ENCODE peak calls at places on chromosome 5, in six cellular contexts. U is lower lobe of right lung, X is tibial artery, Y is kidney epithelial cell, T is PC-3, Q is suprapubic skin. L is an unnamed sample. For H3K27me3, the result is how much of the 10 kb centered on the place peaks cover.

GRCh38 chr5:113487779-113488644 is at the start of gene MCC:
- DNase-seq in U (peak), X (peak), Y (peak), T (peak), Q (peak), L (peak)

GRCh38 chr5:143575264-143575663 is 171.8 kb upstream of the NR3C1 start:
- DNase-seq in U (no peak), X (no peak), Y (no peak), T (no peak), Q (no peak), L (no peak)

GRCh38 chr5:18366234-18366633 is 732.0 kb downstream of the TAF11L14 start:
- DNase-seq in U (no peak), X (no peak), Y (no peak), T (no peak), Q (no peak), L (no peak)

GRCh38 chr5:167861134-167861930 is 430.1 kb upstream of the WWC1 start:
- DNase-seq in U (no peak), X (no peak), Y (no peak), T (peak), Q (no peak), L (no peak)

GRCh38 chr5:174448662-174449061 is 275.7 kb upstream of the MSX2 start:
- DNase-seq in U (no peak), X (no peak), Y (no peak), T (no peak), Q (no peak), L (peak)

GRCh38 chr5:122022966-122023365 is 55.1 kb downstream of the LOX start:
- DNase-seq in U (no peak), X (no peak), Y (no peak), T (no peak), Q (no peak), L (no peak)

GRCh38 chr5:181173027-181173419 is 25.6 kb downstream of the OR2V2 start:
- DNase-seq in U (no peak), X (no peak), Y (no peak), T (peak), Q (no peak), L (no peak)

GRCh38 chr5:171614511-171614910 is 171.1 kb upstream of the SMIM23 start:
- DNase-seq in U (no peak), X (no peak), Y (no peak), T (no peak), Q (peak), L (no peak)

GRCh38 chr5:112284561-112284960 is 134.5 kb downstream of the EPB41L4A start:
- DNase-seq in U (no peak), X (no peak), Y (no peak), T (no peak), Q (no peak), L (no peak)

GRCh38 chr5:174608631-174609097 is 115.7 kb upstream of the MSX2 start:
- DNase-seq in U (peak), X (peak), Y (no peak), T (no peak), Q (no peak), L (no peak)

GRCh38 chr5:14834584-14835540 is 36.7 kb downstream of the ANKH start:
- DNase-seq in U (no peak), X (no peak), Y (no peak), T (peak), Q (no peak), L (no peak)

GRCh38 chr5:10505517-10506095 is 58.3 kb upstream of the ANKRD33B start:
- DNase-seq in U (no peak), X (no peak), Y (no peak), T (no peak), Q (no peak), L (no peak)

GRCh38 chr5:38445374-38446028 is 110.9 kb downstream of the LIFR start:
- DNase-seq in U (peak), X (peak), Y (no peak), T (no peak), Q (no peak), L (peak)

GRCh38 chr5:166781729-166782128 is 1509.7 kb upstream of the WWC1 start:
- DNase-seq in U (no peak), X (no peak), Y (no peak), T (no peak), Q (no peak), L (no peak)

GRCh38 chr5:96816430-96816939 is 8.7 kb upstream of the ERAP1 start:
- DNase-seq in U (no peak), X (no peak), Y (no peak), T (no peak), Q (no peak), L (no peak)

GRCh38 chr5:61371474-61371873 is 39.4 kb downstream of the ZSWIM6 start:
- DNase-seq in U (no peak), X (no peak), Y (no peak), T (no peak), Q (no peak), L (no peak)

GRCh38 chr5:61366841-61367240 is 34.8 kb downstream of the ZSWIM6 start:
- DNase-seq in U (no peak), X (no peak), Y (no peak), T (no peak), Q (no peak), L (no peak)

GRCh38 chr5:61370496-61370895 is 38.4 kb downstream of the ZSWIM6 start:
- DNase-seq in U (no peak), X (no peak), Y (no peak), T (no peak), Q (no peak), L (no peak)
- H3K4me3 ChIP-seq in U (no peak), X (no peak), Y (no peak), T (no peak), Q (no peak), L (no peak)

GRCh38 chr5:73900566-73900965 is 274.6 kb downstream of the ARHGEF28 start:
- DNase-seq in U (no peak), X (no peak), Y (no peak), T (no peak), Q (no peak), L (no peak)
- H3K27me3 ChIP-seq in U (under half), X (under half), Y (under half), T (under half), Q (under half), L (under half)

GRCh38 chr5:175718401-175719108 is 60.7 kb downstream of the HRH2 start:
- DNase-seq in U (peak), X (peak), Y (no peak), T (peak), Q (peak), L (peak)
- TF ChIP-seq CTCF in U (peak), X (peak), Y (peak), T (peak), Q (peak), L (peak)

GRCh38 chr5:77073667-77074066 is 13.4 kb downstream of the ZBED3 start:
- DNase-seq in U (no peak), X (no peak), Y (no peak), T (no peak), Q (no peak), L (no peak)

GRCh38 chr5:77076961-77077820 is 9.9 kb downstream of the ZBED3 start:
- DNase-seq in U (peak), X (peak), Y (no peak), T (no peak), Q (no peak), L (peak)

GRCh38 chr5:77080905-77081304 is 6.2 kb downstream of the ZBED3 start:
- DNase-seq in U (no peak), X (no peak), Y (no peak), T (no peak), Q (no peak), L (no peak)

GRCh38 chr5:77074745-77075144 is 12.3 kb downstream of the ZBED3 start:
- DNase-seq in U (no peak), X (no peak), Y (no peak), T (no peak), Q (no peak), L (no peak)

DNA sequence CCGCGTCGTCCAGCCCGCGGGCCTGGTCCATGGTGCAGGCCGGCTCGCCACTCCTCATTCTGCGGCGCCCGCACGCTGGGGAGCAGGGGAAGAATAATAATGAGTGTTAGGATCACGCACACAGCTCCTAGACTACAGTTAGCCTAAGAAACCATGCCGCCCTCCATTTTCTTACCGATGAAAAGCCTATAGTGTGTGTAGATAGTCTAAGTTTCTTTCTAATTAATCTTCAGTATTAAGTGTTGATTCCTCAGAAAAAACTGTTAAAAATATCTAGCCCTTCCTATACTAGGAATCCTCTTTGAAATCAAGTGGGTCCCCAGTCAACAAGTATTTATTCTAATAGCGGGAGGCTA is 9.3 kb downstream of the ZBED3 start:
- DNase-seq in U (no peak), X (no peak), Y (no peak), T (no peak), Q (no peak), L (no peak)
- H3K4me3 ChIP-seq in U (peak), X (peak), Y (peak), T (no peak), Q (peak), L (no peak)

DNA sequence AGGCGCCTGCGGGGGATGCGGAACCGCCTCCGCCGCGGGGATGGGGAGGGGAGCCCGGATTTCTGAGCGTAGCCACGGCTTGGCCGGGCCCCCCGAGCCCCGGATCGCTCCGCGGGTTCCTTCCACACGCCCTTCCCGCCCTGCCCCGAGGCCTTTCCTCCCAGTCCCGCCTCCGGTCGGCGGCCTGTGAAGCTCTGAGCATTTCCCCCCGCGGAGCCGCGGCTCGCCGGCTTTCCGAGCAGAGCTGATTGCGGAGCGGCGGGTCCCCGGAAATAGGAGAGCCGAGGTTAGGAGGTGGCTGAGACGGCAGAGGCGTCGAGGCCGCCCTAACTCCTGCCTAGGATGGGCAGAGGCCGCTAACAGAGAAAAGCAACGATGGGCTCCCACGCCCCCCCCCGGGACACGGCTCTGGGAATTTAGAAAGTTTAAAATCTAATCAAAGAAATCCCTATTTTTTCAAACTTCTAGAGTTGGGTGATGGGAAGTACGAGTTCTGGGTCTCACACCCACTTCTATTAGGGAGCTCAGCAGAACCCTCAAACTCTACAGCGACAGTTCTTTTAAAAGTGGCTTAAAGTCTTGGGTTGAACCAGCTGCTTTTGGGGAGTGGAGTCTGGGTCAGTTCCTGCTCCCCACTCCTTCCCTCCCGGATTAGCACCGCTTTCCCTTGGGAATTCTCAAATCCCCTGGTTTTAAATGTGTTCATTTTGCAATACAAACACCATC is 5.9 kb downstream of the IRX4 start:
- DNase-seq in U (no peak), X (no peak), Y (no peak), T (no peak), Q (no peak), L (no peak)
- H3K27me3 ChIP-seq in U (half or more), X (half or more), Y (half or more), T (under half), Q (half or more), L (half or more)

L was measured in bronchial epithelial cell.